ENCODE peak calls at places on chromosomes 4 and X, in seven cellular contexts. One of them, this sample, is unnamed.

GRCh38 chr4:954211-955020 is 19.0 kb downstream of the DGKQ start:
- DNase-seq in fibroblast of mammary gland: no peak
- DNase-seq in adrenal gland: no peak
- DNase-seq in endothelial cell of umbilical vein: no peak
- DNase-seq in NB4: no peak
- DNase-seq in brain microvascular endothelial cell: no peak
- DNase-seq in heart left ventricle: peak
- DNase-seq in this sample: no peak

GRCh38 chrX:105651052-105651451 is 171.3 kb upstream of the NRK start:
- DNase-seq in adrenal gland: no peak
- DNase-seq in brain microvascular endothelial cell: no peak
- DNase-seq in heart left ventricle: no peak
- DNase-seq in endothelial cell of umbilical vein: no peak
- DNase-seq in NB4: no peak
- DNase-seq in fibroblast of mammary gland: peak
- DNase-seq in this sample: no peak

GRCh38 chr4:67697860-67698655 is 2.9 kb downstream of the UBA6 start:
- DNase-seq in endothelial cell of umbilical vein: no peak
- DNase-seq in brain microvascular endothelial cell: no peak
- DNase-seq in heart left ventricle: no peak
- DNase-seq in adrenal gland: no peak
- DNase-seq in fibroblast of mammary gland: no peak
- DNase-seq in NB4: no peak
- DNase-seq in this sample: no peak

GRCh38 chr4:168831585-168831918 is 178.5 kb downstream of the CBR4 start:
- DNase-seq in adrenal gland: no peak
- DNase-seq in brain microvascular endothelial cell: no peak
- DNase-seq in endothelial cell of umbilical vein: no peak
- DNase-seq in NB4: no peak
- DNase-seq in heart left ventricle: no peak
- DNase-seq in fibroblast of mammary gland: no peak
- DNase-seq in this sample: no peak

GRCh38 chrX:41110801-41111625 is 25.8 kb downstream of the USP9X start:
- DNase-seq in endothelial cell of umbilical vein: no peak
- DNase-seq in fibroblast of mammary gland: no peak
- DNase-seq in NB4: peak
- DNase-seq in brain microvascular endothelial cell: peak
- DNase-seq in heart left ventricle: no peak
- DNase-seq in adrenal gland: no peak
- DNase-seq in this sample: no peak

GRCh38 chr4:8821151-8821950 is 50.3 kb downstream of the HMX1 start:
- DNase-seq in NB4: no peak
- DNase-seq in heart left ventricle: no peak
- DNase-seq in endothelial cell of umbilical vein: no peak
- DNase-seq in adrenal gland: peak
- DNase-seq in fibroblast of mammary gland: no peak
- DNase-seq in brain microvascular endothelial cell: no peak
- DNase-seq in this sample: no peak

GRCh38 chr4:86892639-86892965 is 380 bp upstream of the C4orf36 start:
- DNase-seq in heart left ventricle: no peak
- DNase-seq in brain microvascular endothelial cell: no peak
- DNase-seq in fibroblast of mammary gland: no peak
- DNase-seq in adrenal gland: no peak
- DNase-seq in NB4: no peak
- DNase-seq in endothelial cell of umbilical vein: no peak
- DNase-seq in this sample: no peak

GRCh38 chrX:131405497-131405896 is 116.4 kb upstream of the IGSF1 start:
- DNase-seq in NB4: no peak
- DNase-seq in adrenal gland: no peak
- DNase-seq in heart left ventricle: no peak
- DNase-seq in brain microvascular endothelial cell: no peak
- DNase-seq in fibroblast of mammary gland: no peak
- DNase-seq in endothelial cell of umbilical vein: no peak
- DNase-seq in this sample: no peak

GRCh38 chr4:127782025-127782274 is 172 bp upstream of the HSPA4L start:
- DNase-seq in heart left ventricle: peak
- DNase-seq in NB4: no peak
- DNase-seq in adrenal gland: peak
- DNase-seq in endothelial cell of umbilical vein: no peak
- DNase-seq in fibroblast of mammary gland: peak
- DNase-seq in brain microvascular endothelial cell: peak
- DNase-seq in this sample: peak

GRCh38 chr4:1871471-1872021 is 353 bp downstream of the NSD2 start:
- DNase-seq in fibroblast of mammary gland: no peak
- DNase-seq in heart left ventricle: peak
- DNase-seq in NB4: peak
- DNase-seq in brain microvascular endothelial cell: no peak
- DNase-seq in endothelial cell of umbilical vein: peak
- DNase-seq in adrenal gland: no peak
- DNase-seq in this sample: no peak

GRCh38 chrX:15146515-15146914 is 123.4 kb downstream of the ASB9 start:
- DNase-seq in brain microvascular endothelial cell: peak
- DNase-seq in endothelial cell of umbilical vein: peak
- DNase-seq in fibroblast of mammary gland: peak
- DNase-seq in adrenal gland: no peak
- DNase-seq in heart left ventricle: no peak
- DNase-seq in NB4: peak
- DNase-seq in this sample: no peak

GRCh38 chrX:37860731-37861130 is 13.4 kb upstream of the DYNLT3 start:
- DNase-seq in heart left ventricle: no peak
- DNase-seq in adrenal gland: no peak
- DNase-seq in NB4: no peak
- DNase-seq in brain microvascular endothelial cell: no peak
- DNase-seq in endothelial cell of umbilical vein: no peak
- DNase-seq in fibroblast of mammary gland: no peak
- DNase-seq in this sample: no peak

GRCh38 chr4:165378763-165379631 is at the start of gene CPE:
- DNase-seq in adrenal gland: peak
- DNase-seq in heart left ventricle: peak
- DNase-seq in fibroblast of mammary gland: peak
- DNase-seq in NB4: peak
- DNase-seq in endothelial cell of umbilical vein: peak
- DNase-seq in brain microvascular endothelial cell: peak
- DNase-seq in this sample: no peak

GRCh38 chr4:118801895-118802575 is 33.9 kb downstream of the SEC24D start:
- DNase-seq in heart left ventricle: no peak
- DNase-seq in endothelial cell of umbilical vein: no peak
- DNase-seq in NB4: peak
- DNase-seq in brain microvascular endothelial cell: no peak
- DNase-seq in adrenal gland: no peak
- DNase-seq in fibroblast of mammary gland: no peak
- DNase-seq in this sample: no peak

GRCh38 chr4:180560896-180561295 is 1682.3 kb upstream of the TENM3 start:
- DNase-seq in endothelial cell of umbilical vein: no peak
- DNase-seq in fibroblast of mammary gland: peak
- DNase-seq in adrenal gland: no peak
- DNase-seq in heart left ventricle: no peak
- DNase-seq in NB4: no peak
- DNase-seq in brain microvascular endothelial cell: no peak
- DNase-seq in this sample: no peak

GRCh38 chrX:120309873-120310730 is 1.2 kb downstream of the TMEM255A start:
- DNase-seq in heart left ventricle: no peak
- DNase-seq in NB4: peak
- DNase-seq in adrenal gland: no peak
- DNase-seq in brain microvascular endothelial cell: no peak
- DNase-seq in endothelial cell of umbilical vein: no peak
- DNase-seq in fibroblast of mammary gland: no peak
- DNase-seq in this sample: no peak

GRCh38 chrX:22109442-22109841 is 77.3 kb downstream of the PHEX start:
- DNase-seq in brain microvascular endothelial cell: peak
- DNase-seq in fibroblast of mammary gland: peak
- DNase-seq in NB4: no peak
- DNase-seq in endothelial cell of umbilical vein: no peak
- DNase-seq in adrenal gland: no peak
- DNase-seq in heart left ventricle: no peak
- DNase-seq in this sample: no peak

GRCh38 chrX:65644621-65645287 is 22.7 kb upstream of the MSN start:
- DNase-seq in heart left ventricle: peak
- DNase-seq in adrenal gland: peak
- DNase-seq in endothelial cell of umbilical vein: peak
- DNase-seq in fibroblast of mammary gland: peak
- DNase-seq in brain microvascular endothelial cell: peak
- DNase-seq in NB4: peak
- DNase-seq in this sample: peak

GRCh38 chrX:72304877-72305276 is 837 bp downstream of the CITED1 start:
- DNase-seq in adrenal gland: no peak
- DNase-seq in endothelial cell of umbilical vein: no peak
- DNase-seq in heart left ventricle: no peak
- DNase-seq in NB4: peak
- DNase-seq in brain microvascular endothelial cell: no peak
- DNase-seq in fibroblast of mammary gland: no peak
- DNase-seq in this sample: no peak

GRCh38 chr4:8356856-8357255 is 83.7 kb downstream of the ACOX3 start:
- DNase-seq in brain microvascular endothelial cell: no peak
- DNase-seq in fibroblast of mammary gland: no peak
- DNase-seq in endothelial cell of umbilical vein: no peak
- DNase-seq in heart left ventricle: no peak
- DNase-seq in adrenal gland: no peak
- DNase-seq in NB4: no peak
- DNase-seq in this sample: no peak

GRCh38 chrX:52422884-52423283 is 54.1 kb downstream of the XAGE2 start:
- DNase-seq in adrenal gland: no peak
- DNase-seq in endothelial cell of umbilical vein: no peak
- DNase-seq in NB4: no peak
- DNase-seq in heart left ventricle: no peak
- DNase-seq in brain microvascular endothelial cell: peak
- DNase-seq in fibroblast of mammary gland: peak
- DNase-seq in this sample: peak

GRCh38 chr4:123232439-123232838 is 164.2 kb upstream of the SPRY1 start:
- DNase-seq in fibroblast of mammary gland: peak
- DNase-seq in endothelial cell of umbilical vein: peak
- DNase-seq in heart left ventricle: no peak
- DNase-seq in adrenal gland: no peak
- DNase-seq in NB4: peak
- DNase-seq in brain microvascular endothelial cell: no peak
- DNase-seq in this sample: no peak

GRCh38 chrX:110282922-110283321 is 35.0 kb downstream of the AMMECR1 start:
- DNase-seq in fibroblast of mammary gland: no peak
- DNase-seq in endothelial cell of umbilical vein: peak
- DNase-seq in adrenal gland: no peak
- DNase-seq in brain microvascular endothelial cell: no peak
- DNase-seq in NB4: no peak
- DNase-seq in heart left ventricle: no peak
- DNase-seq in this sample: no peak

GRCh38 chr4:2093265-2093664 is 34.1 kb downstream of the NAT8L start:
- DNase-seq in NB4: no peak
- DNase-seq in fibroblast of mammary gland: no peak
- DNase-seq in adrenal gland: no peak
- DNase-seq in heart left ventricle: no peak
- DNase-seq in endothelial cell of umbilical vein: no peak
- DNase-seq in brain microvascular endothelial cell: no peak
- DNase-seq in this sample: no peak

GRCh38 chrX:14449773-14450172 is 79.6 kb upstream of the GLRA2 start:
- DNase-seq in NB4: no peak
- DNase-seq in brain microvascular endothelial cell: no peak
- DNase-seq in adrenal gland: no peak
- DNase-seq in heart left ventricle: no peak
- DNase-seq in endothelial cell of umbilical vein: no peak
- DNase-seq in fibroblast of mammary gland: no peak
- DNase-seq in this sample: no peak

GRCh38 chr4:151263455-151263854 is 13.5 kb upstream of the PRSS48 start:
- DNase-seq in adrenal gland: no peak
- DNase-seq in endothelial cell of umbilical vein: no peak
- DNase-seq in heart left ventricle: no peak
- DNase-seq in brain microvascular endothelial cell: no peak
- DNase-seq in NB4: no peak
- DNase-seq in fibroblast of mammary gland: no peak
- DNase-seq in this sample: no peak

GRCh38 chr4:173793937-173794510 is 264.0 kb upstream of the HAND2 start:
- DNase-seq in heart left ventricle: no peak
- DNase-seq in adrenal gland: no peak
- DNase-seq in endothelial cell of umbilical vein: no peak
- DNase-seq in fibroblast of mammary gland: no peak
- DNase-seq in brain microvascular endothelial cell: no peak
- DNase-seq in NB4: no peak
- DNase-seq in this sample: no peak

GRCh38 chr4:8524595-8525382 is 55.4 kb upstream of the GPR78 start:
- DNase-seq in brain microvascular endothelial cell: no peak
- DNase-seq in NB4: no peak
- DNase-seq in adrenal gland: no peak
- DNase-seq in endothelial cell of umbilical vein: no peak
- DNase-seq in heart left ventricle: peak
- DNase-seq in fibroblast of mammary gland: no peak
- DNase-seq in this sample: no peak

GRCh38 chr4:186294160-186294559 is 28.2 kb downstream of the F11 start:
- DNase-seq in heart left ventricle: no peak
- DNase-seq in adrenal gland: no peak
- DNase-seq in brain microvascular endothelial cell: no peak
- DNase-seq in fibroblast of mammary gland: no peak
- DNase-seq in endothelial cell of umbilical vein: no peak
- DNase-seq in NB4: no peak
- DNase-seq in this sample: no peak

GRCh38 chrX:154751121-154751668 is 318 bp upstream of the GAB3 start:
- DNase-seq in heart left ventricle: peak
- DNase-seq in brain microvascular endothelial cell: no peak
- DNase-seq in NB4: peak
- DNase-seq in adrenal gland: no peak
- DNase-seq in fibroblast of mammary gland: no peak
- DNase-seq in endothelial cell of umbilical vein: no peak
- DNase-seq in this sample: no peak
- H3K4me3 ChIP-seq in heart left ventricle: peak
- H3K4me3 ChIP-seq in brain microvascular endothelial cell: peak
- H3K4me3 ChIP-seq in NB4: peak
- H3K4me3 ChIP-seq in adrenal gland: no peak
- H3K4me3 ChIP-seq in fibroblast of mammary gland: peak
- H3K4me3 ChIP-seq in endothelial cell of umbilical vein: no peak
- H3K4me3 ChIP-seq in this sample: no peak

GRCh38 chr4:41120297-41121217 is 93.8 kb downstream of the APBB2 start:
- DNase-seq in fibroblast of mammary gland: peak
- DNase-seq in endothelial cell of umbilical vein: peak
- DNase-seq in adrenal gland: peak
- DNase-seq in NB4: no peak
- DNase-seq in heart left ventricle: peak
- DNase-seq in brain microvascular endothelial cell: peak
- DNase-seq in this sample: no peak
- H3K4me3 ChIP-seq in fibroblast of mammary gland: no peak
- H3K4me3 ChIP-seq in endothelial cell of umbilical vein: no peak
- H3K4me3 ChIP-seq in adrenal gland: no peak
- H3K4me3 ChIP-seq in NB4: no peak
- H3K4me3 ChIP-seq in heart left ventricle: no peak
- H3K4me3 ChIP-seq in brain microvascular endothelial cell: no peak
- H3K4me3 ChIP-seq in this sample: no peak

DNA sequence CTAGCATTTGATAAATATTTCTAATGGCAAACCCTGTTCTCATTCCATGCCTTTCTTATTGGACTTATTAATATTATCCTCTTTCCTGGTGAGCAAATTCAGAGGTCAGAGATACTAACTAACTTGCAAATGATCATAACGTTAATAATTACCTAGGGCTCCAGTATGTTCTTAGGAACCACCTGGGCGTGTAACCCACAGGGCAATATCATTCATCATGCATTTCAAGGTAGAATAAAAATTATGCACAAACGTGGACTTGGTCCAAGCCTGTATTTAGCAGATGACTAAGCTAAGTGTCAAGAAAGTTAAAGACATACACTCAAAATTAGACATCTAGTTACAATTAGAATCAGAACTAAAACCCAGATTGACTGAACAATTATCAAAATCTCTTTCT is 850.1 kb downstream of the TRIML1 start:
- DNase-seq in endothelial cell of umbilical vein: no peak
- DNase-seq in fibroblast of mammary gland: peak
- DNase-seq in heart left ventricle: no peak
- DNase-seq in brain microvascular endothelial cell: no peak
- DNase-seq in NB4: no peak
- DNase-seq in adrenal gland: no peak
- DNase-seq in this sample: no peak
- H3K4me3 ChIP-seq in endothelial cell of umbilical vein: no peak
- H3K4me3 ChIP-seq in fibroblast of mammary gland: no peak
- H3K4me3 ChIP-seq in heart left ventricle: no peak
- H3K4me3 ChIP-seq in brain microvascular endothelial cell: no peak
- H3K4me3 ChIP-seq in NB4: no peak
- H3K4me3 ChIP-seq in adrenal gland: no peak
- H3K4me3 ChIP-seq in this sample: no peak

GRCh38 chr4:14552119-14552518 is 450.2 kb upstream of the CPEB2 start:
- DNase-seq in endothelial cell of umbilical vein: no peak
- DNase-seq in heart left ventricle: no peak
- DNase-seq in fibroblast of mammary gland: no peak
- DNase-seq in brain microvascular endothelial cell: no peak
- DNase-seq in adrenal gland: no peak
- DNase-seq in NB4: no peak
- DNase-seq in this sample: no peak
- H3K4me3 ChIP-seq in endothelial cell of umbilical vein: no peak
- H3K4me3 ChIP-seq in heart left ventricle: no peak
- H3K4me3 ChIP-seq in fibroblast of mammary gland: no peak
- H3K4me3 ChIP-seq in brain microvascular endothelial cell: no peak
- H3K4me3 ChIP-seq in adrenal gland: no peak
- H3K4me3 ChIP-seq in NB4: no peak
- H3K4me3 ChIP-seq in this sample: no peak

This sample was measured in AG09309.